ENCODE peak calls at places on chromosome 22, in four cellular contexts. U, K, D and G are unnamed samples.

GRCh38 chr22:48576333-48577013 is 1251.2 kb downstream of the BRD1 start:
- DNase-seq in D (no peak), U (no peak), K (no peak), G (no peak)

GRCh38 chr22:30940655-30941362 is 27.8 kb downstream of the MORC2 start:
- DNase-seq in D (no peak), U (no peak), K (peak; percentile 79), G (no peak)

GRCh38 chr22:19067696-19068348 is 54.4 kb downstream of the DGCR2 start:
- DNase-seq in U (no peak), D (no peak), K (no peak), G (peak; percentile 48)

GRCh38 chr22:40094449-40094848 is 83.3 kb upstream of the TNRC6B start:
- DNase-seq in K (no peak), D (no peak), U (no peak), G (no peak)

GRCh38 chr22:41664490-41664889 is 24.2 kb downstream of the SNU13 start:
- DNase-seq in K (no peak), U (no peak), D (no peak), G (no peak)

GRCh38 chr22:19730662-19731360 is 7.5 kb downstream of the GP1BB start:
- DNase-seq in K (peak; percentile 94), D (peak; percentile 85), U (peak; percentile 85), G (peak; percentile 90)

GRCh38 chr22:44954113-44954512 is 55.7 kb downstream of the PHF21B start:
- DNase-seq in D (no peak), U (no peak), K (no peak), G (no peak)

GRCh38 chr22:31980628-31981027 is 36.3 kb downstream of the YWHAH start:
- DNase-seq in D (no peak), U (no peak), K (no peak), G (no peak)

GRCh38 chr22:48632641-48633246 is 1194.9 kb downstream of the BRD1 start:
- DNase-seq in D (no peak), K (no peak), U (no peak), G (no peak)